ENCODE peak calls at places on chromosome 4, in eight cellular contexts. One of them, this sample, is unnamed.
A peak's percentile ranks its signal among the peaks of the same experiment; 100 is the strongest.

GRCh38 chr4:84826681-84827080 is 139.8 kb downstream of the WDFY3 start:
- DNase-seq in suprapubic skin: no peak
- DNase-seq in neural progenitor cell: no peak
- DNase-seq in AG10803: no peak
- DNase-seq in left ventricle myocardium inferior: no peak
- DNase-seq in uterus: no peak
- DNase-seq in choroid plexus epithelial cell: no peak
- DNase-seq in mesendoderm: peak; percentile 20
- DNase-seq in this sample: no peak

GRCh38 chr4:104493071-104493831 is 1.4 kb downstream of the CXXC4 start:
- DNase-seq in uterus: no peak
- DNase-seq in choroid plexus epithelial cell: no peak
- DNase-seq in suprapubic skin: no peak
- DNase-seq in left ventricle myocardium inferior: no peak
- DNase-seq in neural progenitor cell: peak; percentile 55
- DNase-seq in AG10803: no peak
- DNase-seq in mesendoderm: peak; percentile 60
- DNase-seq in this sample: no peak

GRCh38 chr4:180950377-180950776 is 1292.8 kb upstream of the TENM3 start:
- DNase-seq in AG10803: no peak
- DNase-seq in choroid plexus epithelial cell: no peak
- DNase-seq in uterus: no peak
- DNase-seq in mesendoderm: no peak
- DNase-seq in left ventricle myocardium inferior: no peak
- DNase-seq in neural progenitor cell: no peak
- DNase-seq in suprapubic skin: no peak
- DNase-seq in this sample: no peak

GRCh38 chr4:145435646-145436045 is 46.0 kb upstream of the SMAD1 start:
- DNase-seq in uterus: no peak
- DNase-seq in suprapubic skin: no peak
- DNase-seq in mesendoderm: no peak
- DNase-seq in choroid plexus epithelial cell: no peak
- DNase-seq in neural progenitor cell: no peak
- DNase-seq in AG10803: no peak
- DNase-seq in left ventricle myocardium inferior: no peak
- DNase-seq in this sample: no peak

GRCh38 chr4:112099701-112100289 is 45.5 kb upstream of the FAM241A start:
- DNase-seq in neural progenitor cell: peak; percentile 41
- DNase-seq in suprapubic skin: no peak
- DNase-seq in left ventricle myocardium inferior: no peak
- DNase-seq in uterus: no peak
- DNase-seq in choroid plexus epithelial cell: peak; percentile 83
- DNase-seq in mesendoderm: peak; percentile 57
- DNase-seq in AG10803: peak; percentile 66
- DNase-seq in this sample: no peak

GRCh38 chr4:173057906-173058305 is 110.7 kb upstream of the GALNT7 start:
- DNase-seq in AG10803: no peak
- DNase-seq in uterus: no peak
- DNase-seq in left ventricle myocardium inferior: no peak
- DNase-seq in mesendoderm: peak; percentile 18
- DNase-seq in neural progenitor cell: no peak
- DNase-seq in choroid plexus epithelial cell: no peak
- DNase-seq in suprapubic skin: no peak
- DNase-seq in this sample: no peak

GRCh38 chr4:158170691-158171455 is 2.0 kb downstream of the GASK1B start:
- DNase-seq in choroid plexus epithelial cell: peak; percentile 53
- DNase-seq in suprapubic skin: peak; percentile 81
- DNase-seq in uterus: peak; percentile 71
- DNase-seq in left ventricle myocardium inferior: peak; percentile 85
- DNase-seq in mesendoderm: peak; percentile 33
- DNase-seq in AG10803: peak; percentile 41
- DNase-seq in neural progenitor cell: no peak
- DNase-seq in this sample: peak; percentile 87

GRCh38 chr4:38753021-38753806 is 29.6 kb downstream of the TLR10 start:
- DNase-seq in mesendoderm: peak; percentile 99
- DNase-seq in left ventricle myocardium inferior: peak; percentile 78
- DNase-seq in neural progenitor cell: peak; percentile 97
- DNase-seq in uterus: peak; percentile 91
- DNase-seq in AG10803: peak; percentile 100
- DNase-seq in choroid plexus epithelial cell: peak; percentile 99
- DNase-seq in suprapubic skin: peak; percentile 88
- DNase-seq in this sample: peak; percentile 59

GRCh38 chr4:161505141-161505540 is 658.7 kb downstream of the FSTL5 start:
- DNase-seq in choroid plexus epithelial cell: no peak
- DNase-seq in neural progenitor cell: no peak
- DNase-seq in left ventricle myocardium inferior: no peak
- DNase-seq in AG10803: no peak
- DNase-seq in suprapubic skin: no peak
- DNase-seq in uterus: no peak
- DNase-seq in mesendoderm: no peak
- DNase-seq in this sample: no peak

GRCh38 chr4:20456416-20456815 is 204.7 kb downstream of the SLIT2 start:
- DNase-seq in uterus: no peak
- DNase-seq in neural progenitor cell: no peak
- DNase-seq in mesendoderm: peak; percentile 18
- DNase-seq in suprapubic skin: no peak
- DNase-seq in choroid plexus epithelial cell: no peak
- DNase-seq in left ventricle myocardium inferior: no peak
- DNase-seq in AG10803: peak; percentile 25
- DNase-seq in this sample: no peak

GRCh38 chr4:188682321-188682720 is 543.1 kb downstream of the TRIML1 start:
- DNase-seq in uterus: no peak
- DNase-seq in suprapubic skin: no peak
- DNase-seq in choroid plexus epithelial cell: no peak
- DNase-seq in left ventricle myocardium inferior: no peak
- DNase-seq in neural progenitor cell: no peak
- DNase-seq in mesendoderm: no peak
- DNase-seq in AG10803: no peak
- DNase-seq in this sample: no peak

GRCh38 chr4:26020083-26020668 is 106.2 kb downstream of the SMIM20 start:
- DNase-seq in uterus: no peak
- DNase-seq in left ventricle myocardium inferior: no peak
- DNase-seq in suprapubic skin: no peak
- DNase-seq in AG10803: peak; percentile 70
- DNase-seq in mesendoderm: no peak
- DNase-seq in choroid plexus epithelial cell: peak; percentile 90
- DNase-seq in neural progenitor cell: no peak
- DNase-seq in this sample: no peak

GRCh38 chr4:151182455-151182854 is 83.0 kb downstream of the RPS3A start:
- DNase-seq in choroid plexus epithelial cell: no peak
- DNase-seq in uterus: no peak
- DNase-seq in mesendoderm: no peak
- DNase-seq in left ventricle myocardium inferior: no peak
- DNase-seq in neural progenitor cell: no peak
- DNase-seq in AG10803: no peak
- DNase-seq in suprapubic skin: no peak
- DNase-seq in this sample: no peak

GRCh38 chr4:180860136-180860720 is 1383.0 kb upstream of the TENM3 start:
- DNase-seq in uterus: no peak
- DNase-seq in suprapubic skin: no peak
- DNase-seq in choroid plexus epithelial cell: no peak
- DNase-seq in neural progenitor cell: peak; percentile 60
- DNase-seq in AG10803: no peak
- DNase-seq in left ventricle myocardium inferior: no peak
- DNase-seq in mesendoderm: peak; percentile 2
- DNase-seq in this sample: no peak

GRCh38 chr4:152014280-152014679 is 253.5 kb upstream of the GATB start:
- DNase-seq in left ventricle myocardium inferior: no peak
- DNase-seq in mesendoderm: no peak
- DNase-seq in suprapubic skin: no peak
- DNase-seq in AG10803: no peak
- DNase-seq in choroid plexus epithelial cell: no peak
- DNase-seq in uterus: no peak
- DNase-seq in neural progenitor cell: no peak
- DNase-seq in this sample: no peak

GRCh38 chr4:164613761-164614277 is 140.1 kb upstream of the SMIM31 start:
- DNase-seq in uterus: no peak
- DNase-seq in mesendoderm: no peak
- DNase-seq in AG10803: no peak
- DNase-seq in choroid plexus epithelial cell: peak; percentile 2
- DNase-seq in suprapubic skin: no peak
- DNase-seq in left ventricle myocardium inferior: no peak
- DNase-seq in neural progenitor cell: no peak
- DNase-seq in this sample: no peak

GRCh38 chr4:142893012-142893411 is 46.9 kb upstream of the INPP4B start:
- DNase-seq in suprapubic skin: no peak
- DNase-seq in AG10803: no peak
- DNase-seq in left ventricle myocardium inferior: no peak
- DNase-seq in neural progenitor cell: peak; percentile 3
- DNase-seq in mesendoderm: no peak
- DNase-seq in choroid plexus epithelial cell: no peak
- DNase-seq in uterus: no peak
- DNase-seq in this sample: no peak

GRCh38 chr4:16439003-16439402 is 212.7 kb upstream of the TAPT1 start:
- DNase-seq in neural progenitor cell: no peak
- DNase-seq in suprapubic skin: no peak
- DNase-seq in mesendoderm: no peak
- DNase-seq in uterus: no peak
- DNase-seq in left ventricle myocardium inferior: no peak
- DNase-seq in AG10803: peak; percentile 50
- DNase-seq in choroid plexus epithelial cell: no peak
- DNase-seq in this sample: no peak

GRCh38 chr4:946517-947471 is 14.5 kb downstream of the TMEM175 start:
- DNase-seq in uterus: no peak
- DNase-seq in neural progenitor cell: no peak
- DNase-seq in mesendoderm: no peak
- DNase-seq in suprapubic skin: peak; percentile 72
- DNase-seq in left ventricle myocardium inferior: no peak
- DNase-seq in choroid plexus epithelial cell: no peak
- DNase-seq in AG10803: no peak
- DNase-seq in this sample: no peak

GRCh38 chr4:73396993-73397972 is 6.8 kb upstream of the ALB start:
- DNase-seq in left ventricle myocardium inferior: no peak
- DNase-seq in mesendoderm: no peak
- DNase-seq in uterus: no peak
- DNase-seq in suprapubic skin: no peak
- DNase-seq in AG10803: no peak
- DNase-seq in neural progenitor cell: peak; percentile 33
- DNase-seq in choroid plexus epithelial cell: no peak
- DNase-seq in this sample: no peak

GRCh38 chr4:26782830-26783202 is 77.8 kb upstream of the STIM2 start:
- DNase-seq in suprapubic skin: no peak
- DNase-seq in AG10803: no peak
- DNase-seq in left ventricle myocardium inferior: no peak
- DNase-seq in mesendoderm: no peak
- DNase-seq in choroid plexus epithelial cell: peak; percentile 23
- DNase-seq in neural progenitor cell: no peak
- DNase-seq in uterus: no peak
- DNase-seq in this sample: no peak

GRCh38 chr4:21888195-21888976 is 60.2 kb downstream of the KCNIP4 start:
- DNase-seq in left ventricle myocardium inferior: no peak
- DNase-seq in choroid plexus epithelial cell: peak; percentile 93
- DNase-seq in uterus: no peak
- DNase-seq in neural progenitor cell: no peak
- DNase-seq in mesendoderm: no peak
- DNase-seq in AG10803: peak; percentile 75
- DNase-seq in suprapubic skin: no peak
- DNase-seq in this sample: no peak

GRCh38 chr4:15610855-15611254 is 44.3 kb downstream of the FBXL5 start:
- DNase-seq in suprapubic skin: no peak
- DNase-seq in left ventricle myocardium inferior: no peak
- DNase-seq in choroid plexus epithelial cell: no peak
- DNase-seq in mesendoderm: no peak
- DNase-seq in AG10803: no peak
- DNase-seq in neural progenitor cell: no peak
- DNase-seq in uterus: no peak
- DNase-seq in this sample: no peak

GRCh38 chr4:169675825-169676224 is 55.4 kb downstream of the CLCN3 start:
- DNase-seq in uterus: no peak
- DNase-seq in neural progenitor cell: no peak
- DNase-seq in left ventricle myocardium inferior: no peak
- DNase-seq in mesendoderm: no peak
- DNase-seq in AG10803: no peak
- DNase-seq in suprapubic skin: no peak
- DNase-seq in choroid plexus epithelial cell: no peak
- DNase-seq in this sample: no peak

GRCh38 chr4:98261291-98262271 is at the start of gene RAP1GDS1:
- DNase-seq in uterus: peak; percentile 41
- DNase-seq in left ventricle myocardium inferior: peak; percentile 30
- DNase-seq in neural progenitor cell: peak; percentile 39
- DNase-seq in suprapubic skin: peak; percentile 85
- DNase-seq in AG10803: peak; percentile 71
- DNase-seq in choroid plexus epithelial cell: peak; percentile 78
- DNase-seq in mesendoderm: peak; percentile 55
- DNase-seq in this sample: peak; percentile 44

GRCh38 chr4:98260579-98261290 is 449 bp upstream of the RAP1GDS1 start:
- DNase-seq in choroid plexus epithelial cell: peak; percentile 98
- DNase-seq in suprapubic skin: peak; percentile 96
- DNase-seq in uterus: peak; percentile 96
- DNase-seq in neural progenitor cell: peak; percentile 97
- DNase-seq in AG10803: peak; percentile 97
- DNase-seq in mesendoderm: peak; percentile 97
- DNase-seq in left ventricle myocardium inferior: peak; percentile 96
- DNase-seq in this sample: peak; percentile 98

GRCh38 chr4:98262431-98262830 is 1.2 kb downstream of the RAP1GDS1 start:
- DNase-seq in AG10803: peak; percentile 13
- DNase-seq in suprapubic skin: no peak
- DNase-seq in choroid plexus epithelial cell: peak; percentile 20
- DNase-seq in mesendoderm: no peak
- DNase-seq in left ventricle myocardium inferior: no peak
- DNase-seq in uterus: no peak
- DNase-seq in neural progenitor cell: no peak
- DNase-seq in this sample: no peak

GRCh38 chr4:98260047-98260578 is 1.1 kb upstream of the RAP1GDS1 start:
- DNase-seq in choroid plexus epithelial cell: peak; percentile 42
- DNase-seq in AG10803: no peak
- DNase-seq in suprapubic skin: peak; percentile 82
- DNase-seq in uterus: peak; percentile 54
- DNase-seq in neural progenitor cell: peak; percentile 75
- DNase-seq in left ventricle myocardium inferior: peak; percentile 43
- DNase-seq in mesendoderm: peak; percentile 77
- DNase-seq in this sample: peak; percentile 66
- H3K4me3 ChIP-seq in choroid plexus epithelial cell: peak overlapping the region; percentile 85
- H3K4me3 ChIP-seq in AG10803: peak overlapping the region; percentile 79
- H3K4me3 ChIP-seq in suprapubic skin: peak overlapping the region; percentile 93
- H3K4me3 ChIP-seq in uterus: peak overlapping the region; percentile 59
- H3K4me3 ChIP-seq in neural progenitor cell: peak overlapping the region; percentile 98
- H3K4me3 ChIP-seq in left ventricle myocardium inferior: peak overlapping the region; percentile 86
- H3K4me3 ChIP-seq in mesendoderm: peak overlapping the region; percentile 81
- H3K4me3 ChIP-seq in this sample: peak overlapping the region; percentile 74

GRCh38 chr4:148043990-148044645 is 312.2 kb downstream of the ARHGAP10 start:
- DNase-seq in left ventricle myocardium inferior: peak; percentile 76
- DNase-seq in neural progenitor cell: no peak
- DNase-seq in AG10803: no peak
- DNase-seq in suprapubic skin: no peak
- DNase-seq in mesendoderm: no peak
- DNase-seq in choroid plexus epithelial cell: no peak
- DNase-seq in uterus: no peak
- DNase-seq in this sample: no peak
- H3K4me3 ChIP-seq in left ventricle myocardium inferior: peak overlapping the region; percentile 43
- H3K4me3 ChIP-seq in neural progenitor cell: no peak overlapping the region
- H3K4me3 ChIP-seq in AG10803: no peak overlapping the region
- H3K4me3 ChIP-seq in suprapubic skin: no peak overlapping the region
- H3K4me3 ChIP-seq in mesendoderm: no peak overlapping the region
- H3K4me3 ChIP-seq in choroid plexus epithelial cell: no peak overlapping the region
- H3K4me3 ChIP-seq in uterus: no peak overlapping the region
- H3K4me3 ChIP-seq in this sample: no peak overlapping the region

GRCh38 chr4:174211611-174212044 is 71.8 kb downstream of the FBXO8 start:
- DNase-seq in suprapubic skin: no peak
- DNase-seq in uterus: no peak
- DNase-seq in left ventricle myocardium inferior: no peak
- DNase-seq in neural progenitor cell: peak; percentile 62
- DNase-seq in AG10803: no peak
- DNase-seq in choroid plexus epithelial cell: no peak
- DNase-seq in mesendoderm: no peak
- DNase-seq in this sample: no peak
- H3K4me3 ChIP-seq in suprapubic skin: no peak overlapping the region
- H3K4me3 ChIP-seq in uterus: no peak overlapping the region
- H3K4me3 ChIP-seq in left ventricle myocardium inferior: peak overlapping the region; percentile 2
- H3K4me3 ChIP-seq in neural progenitor cell: peak overlapping the region; percentile 11
- H3K4me3 ChIP-seq in AG10803: no peak overlapping the region
- H3K4me3 ChIP-seq in choroid plexus epithelial cell: no peak overlapping the region
- H3K4me3 ChIP-seq in mesendoderm: no peak overlapping the region
- H3K4me3 ChIP-seq in this sample: no peak overlapping the region

GRCh38 chr4:7675612-7676320 is 241.0 kb upstream of the PSAPL1 start:
- DNase-seq in choroid plexus epithelial cell: no peak
- DNase-seq in left ventricle myocardium inferior: no peak
- DNase-seq in suprapubic skin: no peak
- DNase-seq in neural progenitor cell: no peak
- DNase-seq in uterus: no peak
- DNase-seq in mesendoderm: no peak
- DNase-seq in AG10803: no peak
- DNase-seq in this sample: no peak
- H3K4me3 ChIP-seq in choroid plexus epithelial cell: no peak overlapping the region
- H3K4me3 ChIP-seq in left ventricle myocardium inferior: no peak overlapping the region
- H3K4me3 ChIP-seq in suprapubic skin: no peak overlapping the region
- H3K4me3 ChIP-seq in neural progenitor cell: no peak overlapping the region
- H3K4me3 ChIP-seq in uterus: no peak overlapping the region
- H3K4me3 ChIP-seq in mesendoderm: no peak overlapping the region
- H3K4me3 ChIP-seq in AG10803: no peak overlapping the region
- H3K4me3 ChIP-seq in this sample: no peak overlapping the region